ENCODE peak calls at places on chromosomes 4 and X, in four cellular contexts. H is cardiac muscle cell; V is adrenal gland; R is central memory CD8-positive, alpha-beta T cell. E is an unnamed sample.

GRCh38 chr4:1299301-1299860 is 9.7 kb downstream of the MAEA start:
- DNase-seq in R (no peak), H (no peak), V (no peak), E (no peak)

GRCh38 chr4:110631582-110632505 is 9.0 kb upstream of the PITX2 start:
- DNase-seq in V (peak; percentile 68), R (no peak), H (peak; percentile 90), E (peak; percentile 76)

GRCh38 chr4:23962462-23962861 is 72.6 kb upstream of the PPARGC1A start:
- DNase-seq in R (no peak), H (no peak), V (no peak), E (no peak)

GRCh38 chr4:113673450-113673849 is 88.1 kb downstream of the CAMK2D start:
- DNase-seq in H (no peak), V (no peak), R (no peak), E (no peak)

GRCh38 chr4:39051454-39051853 is 10.6 kb upstream of the KLHL5 start:
- DNase-seq in H (no peak), R (no peak), V (no peak), E (no peak)

GRCh38 chr4:39928538-39928937 is 49.2 kb downstream of the PDS5A start:
- DNase-seq in R (no peak), H (no peak), V (no peak), E (no peak)

GRCh38 chrX:154444001-154444754 is at the start of gene FAM50A:
- DNase-seq in R (peak; percentile 28), H (peak; percentile 64), V (peak; percentile 87), E (peak; percentile 75)

GRCh38 chr4:1058198-1058996 is 47.0 kb downstream of the FGFRL1 start:
- DNase-seq in V (no peak), H (no peak), R (no peak), E (no peak)

GRCh38 chr4:68152411-68152810 is 22.7 kb upstream of the TMPRSS11F start:
- DNase-seq in H (peak; percentile 24), R (no peak), V (no peak), E (no peak)

GRCh38 chr4:147768113-147768512 is 36.2 kb downstream of the ARHGAP10 start:
- DNase-seq in H (peak; percentile 94), R (no peak), V (no peak), E (no peak)

GRCh38 chrX:124338733-124339514 is 6.5 kb downstream of the TEX13D start:
- DNase-seq in V (no peak), H (no peak), R (peak; percentile 53), E (no peak)

E was measured in mucosa of gallbladder.